ENCODE peak calls at places on chromosomes 11 and 22, in ten cellular contexts. L, V, O, H, D, A, Q, J, W and G are unnamed samples.

GRCh38 chr11:113546757-113547507 is 71.7 kb upstream of the DRD2 start:
- DNase-seq in D (no peak), H (no peak), L (no peak), W (no peak), Q (peak; percentile 50), A (no peak), O (no peak), J (no peak), V (no peak), G (no peak)

GRCh38 chr11:130765369-130765768 is 150.9 kb downstream of the SNX19 start:
- DNase-seq in W (no peak), Q (no peak), A (no peak), H (no peak), V (no peak), D (no peak), J (no peak), L (no peak), O (no peak), G (no peak)

GRCh38 chr22:42645938-42646568 is 3.1 kb downstream of the CYB5R3 start:
- DNase-seq in H (no peak), J (no peak), A (no peak), Q (no peak), W (no peak), L (peak; percentile 57), O (no peak), D (no peak), V (no peak), G (no peak)

GRCh38 chr11:2655834-2656622 is 43.8 kb downstream of the KCNQ1OT1 start:
- DNase-seq in L (no peak), V (peak; percentile 2), Q (peak; percentile 52), O (no peak), J (no peak), D (no peak), W (no peak), A (peak; percentile 6), H (no peak), G (no peak)

GRCh38 chr11:9003573-9004309 is at the start of gene NRIP3:
- DNase-seq in L (peak; percentile 72), V (peak; percentile 86), J (peak; percentile 89), Q (peak; percentile 72), A (peak; percentile 28), D (peak; percentile 56), W (peak; percentile 23), H (peak; percentile 80), O (peak; percentile 81), G (peak; percentile 81)

GRCh38 chr11:9815486-9816136 is 151.7 kb downstream of the SWAP70 start:
- DNase-seq in O (no peak), Q (peak; percentile 88), H (no peak), V (no peak), W (peak; percentile 89), L (no peak), A (peak; percentile 72), J (no peak), D (no peak), G (no peak)

GRCh38 chr11:69444381-69445130 is 36.9 kb upstream of the LINC01488 start:
- DNase-seq in J (no peak), V (no peak), W (peak; percentile 84), D (no peak), H (no peak), L (no peak), O (no peak), A (peak; percentile 94), Q (peak; percentile 97), G (no peak)

GRCh38 chr11:45511566-45511965 is 153.9 kb downstream of the CHST1 start:
- DNase-seq in L (no peak), D (no peak), A (no peak), J (no peak), O (no peak), H (no peak), W (no peak), V (no peak), Q (no peak), G (no peak)

GRCh38 chr11:78265326-78265725 is 76.6 kb downstream of the USP35 start:
- DNase-seq in Q (peak; percentile 18), H (no peak), A (no peak), V (no peak), D (no peak), L (no peak), O (no peak), W (no peak), J (no peak), G (no peak)